ENCODE peak calls at places on chromosome 12, in four cellular contexts. C, G, W and J are unnamed samples.

GRCh38 chr12:6450869-6451347 is 934 bp upstream of the TAPBPL start:
- DNase-seq in C (no peak), G (no peak), W (peak), J (peak)

GRCh38 chr12:94806617-94807016 is 156.3 kb upstream of the TMCC3 start:
- DNase-seq in C (no peak), G (no peak), W (no peak), J (no peak)

GRCh38 chr12:67069451-67070306 is 199.5 kb upstream of the CAND1 start:
- DNase-seq in C (peak), G (peak), W (no peak), J (no peak)

GRCh38 chr12:103997277-103997900 is 31.7 kb downstream of the TDG start:
- DNase-seq in C (no peak), G (no peak), W (no peak), J (no peak)

GRCh38 chr12:26292596-26292995 is 97.2 kb downstream of the SSPN start:
- DNase-seq in C (no peak), G (no peak), W (no peak), J (no peak)

GRCh38 chr12:15208140-15208539 is 13.1 kb downstream of the RERG start:
- DNase-seq in C (no peak), G (peak), W (no peak), J (no peak)

GRCh38 chr12:42482086-42482819 is 107.3 kb downstream of the PRICKLE1 start:
- DNase-seq in C (no peak), G (peak), W (peak), J (no peak)

GRCh38 chr12:55996201-55996714 is 818 bp upstream of the SUOX start:
- DNase-seq in C (peak), G (peak), W (no peak), J (no peak)

GRCh38 chr12:69966839-69967238 is 141.8 kb downstream of the MYRFL start:
- DNase-seq in C (peak), G (no peak), W (no peak), J (no peak)

GRCh38 chr12:26762185-26762584 is 70.8 kb downstream of the ITPR2 start:
- DNase-seq in C (no peak), G (no peak), W (no peak), J (no peak)

GRCh38 chr12:52818376-52818775 is 4.5 kb upstream of the KRT4 start:
- DNase-seq in C (no peak), G (no peak), W (no peak), J (no peak)

GRCh38 chr12:31518680-31519227 is 72.2 kb downstream of the DENND5B start:
- DNase-seq in C (peak), G (peak), W (no peak), J (peak)

GRCh38 chr12:107917912-107918800 is 143.7 kb downstream of the ASCL4 start:
- DNase-seq in C (no peak), G (peak), W (no peak), J (no peak)

GRCh38 chr12:1553987-1554982 is 40.1 kb downstream of the FBXL14 start:
- DNase-seq in C (no peak), G (no peak), W (no peak), J (no peak)

GRCh38 chr12:93061414-93062099 is 132.5 kb upstream of the EEA1 start:
- DNase-seq in C (no peak), G (no peak), W (no peak), J (no peak)

GRCh38 chr12:109827566-109828550 is 5.3 kb downstream of the TRPV4 start:
- DNase-seq in C (no peak), G (no peak), W (peak), J (no peak)

GRCh38 chr12:132003846-132004245 is 54.1 kb downstream of the EP400 start:
- DNase-seq in C (no peak), G (peak), W (no peak), J (no peak)

GRCh38 chr12:31958601-31959000 is 614 bp upstream of the RESF1 start:
- DNase-seq in C (no peak), G (no peak), W (no peak), J (no peak)

GRCh38 chr12:22935501-22935900 is 310.5 kb downstream of the ETNK1 start:
- DNase-seq in C (no peak), G (no peak), W (no peak), J (no peak)

GRCh38 chr12:122917508-122918227 is 21.7 kb upstream of the VPS37B start:
- DNase-seq in C (peak), G (peak), W (no peak), J (peak)

GRCh38 chr12:131487379-131488129 is 223.3 kb upstream of the SFSWAP start:
- DNase-seq in C (no peak), G (no peak), W (no peak), J (no peak)

GRCh38 chr12:114817491-114818440 is 133.8 kb upstream of the TBX3 start:
- DNase-seq in C (no peak), G (no peak), W (no peak), J (no peak)

GRCh38 chr12:47820631-47821345 is 1.1 kb upstream of the HDAC7 start:
- DNase-seq in C (peak), G (peak), W (peak), J (peak)

GRCh38 chr12:52122904-52123303 is 43.4 kb downstream of the SMIM41 start:
- DNase-seq in C (no peak), G (no peak), W (no peak), J (no peak)

GRCh38 chr12:87120440-87120839 is 864.2 kb upstream of the MGAT4C start:
- DNase-seq in C (no peak), G (no peak), W (no peak), J (no peak)

GRCh38 chr12:126936181-126936851 is 1330.7 kb upstream of the TMEM132C start:
- DNase-seq in C (peak), G (peak), W (no peak), J (no peak)

GRCh38 chr12:988616-989015 is 2.4 kb upstream of the ERC1 start:
- DNase-seq in C (no peak), G (peak), W (no peak), J (no peak)

GRCh38 chr12:2794261-2794735 is 472 bp upstream of the FKBP4 start:
- DNase-seq in C (no peak), G (no peak), W (no peak), J (no peak)

GRCh38 chr12:32595251-32595650 is 83.8 kb upstream of the DNM1L start:
- DNase-seq in C (no peak), G (peak), W (no peak), J (no peak)

GRCh38 chr12:24048446-24048845 is 99.0 kb upstream of the SOX5 start:
- DNase-seq in C (no peak), G (no peak), W (no peak), J (no peak)

GRCh38 chr12:93302331-93303229 is 75.1 kb upstream of the NUDT4 start:
- DNase-seq in C (peak), G (peak), W (no peak), J (no peak)

GRCh38 chr12:125202421-125202820 is 137.2 kb downstream of the AACS start:
- DNase-seq in C (no peak), G (no peak), W (no peak), J (no peak)